ENCODE peak calls at places on chromosome 16, in eight cellular contexts. F is HCT116, S is right lobe of liver, R is NB4, Q is esophagus muscularis mucosa, I is ovary, J is Peyer's patch, U is gastrocnemius medialis. Y is an unnamed sample.

GRCh38 chr16:54677551-54677950 is 253.1 kb upstream of the IRX5 start:
- DNase-seq in I (no peak), S (no peak), U (no peak), R (no peak), J (no peak), F (no peak), Q (no peak), Y (no peak)

GRCh38 chr16:1436731-1437355 is 6.0 kb downstream of the PERCC1 start:
- DNase-seq in R (no peak), J (no peak), S (no peak), U (no peak), F (no peak), Q (no peak), I (no peak), Y (no peak)

GRCh38 chr16:80107900-80108299 is 432.9 kb upstream of the DYNLRB2 start:
- DNase-seq in Q (no peak), J (no peak), R (no peak), I (no peak), F (no peak), U (no peak), S (no peak), Y (no peak)

GRCh38 chr16:3611145-3611977 is at the start of gene SLX4:
- DNase-seq in F (peak; percentile 74), U (peak; percentile 72), J (peak; percentile 88), S (peak; percentile 94), I (peak; percentile 87), R (peak; percentile 91), Q (peak; percentile 94), Y (peak; percentile 78)

GRCh38 chr16:66335704-66336329 is 30.7 kb upstream of the CDH5 start:
- DNase-seq in Q (no peak), S (no peak), I (peak; percentile 39), F (no peak), J (no peak), R (no peak), U (no peak), Y (no peak)

GRCh38 chr16:11004957-11005610 is 60.7 kb downstream of the CLEC16A start:
- DNase-seq in F (no peak), I (no peak), S (no peak), Q (no peak), U (no peak), J (no peak), R (no peak), Y (no peak)

GRCh38 chr16:23383881-23384280 is 69.1 kb downstream of the COG7 start:
- DNase-seq in S (no peak), U (no peak), J (no peak), I (no peak), R (no peak), F (no peak), Q (no peak), Y (no peak)

GRCh38 chr16:23296994-23297393 is 5.1 kb upstream of the SCNN1B start:
- DNase-seq in R (peak; percentile 37), S (no peak), U (no peak), J (no peak), F (peak; percentile 31), I (no peak), Q (no peak), Y (no peak)

GRCh38 chr16:87826798-87827587 is 42.3 kb downstream of the SLC7A5 start:
- DNase-seq in S (no peak), U (no peak), R (no peak), I (no peak), F (no peak), J (no peak), Q (no peak), Y (no peak)

GRCh38 chr16:3145660-3146059 is 10.8 kb downstream of the ZNF213 start:
- DNase-seq in F (no peak), Q (no peak), J (no peak), R (no peak), S (no peak), I (no peak), U (no peak), Y (no peak)

GRCh38 chr16:3017806-3018506 is at the start of gene CLDN6:
- DNase-seq in F (no peak), I (no peak), U (no peak), Q (no peak), J (no peak), S (no peak), R (no peak), Y (no peak)

GRCh38 chr16:1708768-1709180 is 2.8 kb downstream of the MAPK8IP3 start:
- DNase-seq in S (no peak), R (no peak), I (no peak), F (no peak), J (no peak), Q (no peak), U (no peak), Y (no peak)

GRCh38 chr16:79691001-79691400 is 90.5 kb upstream of the MAF start:
- DNase-seq in J (no peak), F (no peak), I (no peak), Q (no peak), U (no peak), R (no peak), S (no peak), Y (no peak)

GRCh38 chr16:17937003-17937402 is 399.5 kb downstream of the NPIPA8 start:
- DNase-seq in F (no peak), J (no peak), S (no peak), U (no peak), I (no peak), Q (no peak), R (no peak), Y (no peak)

GRCh38 chr16:84604477-84605013 is 13.3 kb downstream of the COTL1 start:
- DNase-seq in Q (no peak), J (no peak), U (no peak), S (no peak), I (no peak), F (no peak), R (no peak), Y (no peak)
- TF ChIP-seq POLR2A in Q (no peak), J (no peak), U (no peak), S (no peak), I (no peak), F (no peak), R (no peak), Y (no peak)

GRCh38 chr16:56401482-56401881 is 23.9 kb downstream of the AMFR start:
- DNase-seq in S (no peak), U (peak; percentile 61), R (peak; percentile 17), Q (peak; percentile 57), J (no peak), F (peak; percentile 12), I (no peak), Y (no peak)
- TF ChIP-seq CTCF in S (peak; percentile 28), U (peak; percentile 33), R (peak; percentile 18), Q (peak; percentile 13), J (no peak), F (no peak), I (no peak), Y (no peak)

DNA sequence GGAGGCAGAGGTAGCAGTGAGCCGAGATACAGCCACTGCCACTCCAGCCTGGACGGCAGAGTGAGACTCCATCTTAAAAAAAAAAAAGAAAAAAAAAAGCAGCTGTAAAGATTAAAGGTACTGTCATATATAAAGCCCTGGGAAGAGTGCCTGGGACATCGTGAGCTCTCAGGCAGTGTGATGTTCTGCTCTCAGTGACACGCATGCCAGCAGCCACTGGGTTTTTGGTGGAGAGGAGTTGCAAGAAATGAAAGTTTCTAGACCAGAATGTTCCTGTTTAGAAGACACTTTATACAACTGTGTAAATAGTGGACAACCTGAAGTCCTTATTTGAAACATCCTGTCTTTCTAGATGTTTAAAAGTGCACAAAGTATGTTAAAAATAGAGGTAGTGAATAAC is 213.2 kb downstream of the IRF8 start:
- DNase-seq in F (no peak), S (no peak), U (no peak), R (no peak), I (no peak), Q (no peak), J (no peak), Y (peak; percentile 14)
- TF ChIP-seq POLR2A in F (no peak), S (no peak), U (no peak), R (no peak), I (no peak), Q (no peak), J (no peak), Y (no peak)

GRCh38 chr16:67976205-67976604 is 4.1 kb downstream of the DPEP3 start:
- DNase-seq in S (no peak), I (no peak), J (no peak), U (no peak), F (no peak), R (no peak), Q (no peak), Y (no peak)

GRCh38 chr16:67977005-67977404 is 3.3 kb downstream of the DPEP3 start:
- DNase-seq in R (no peak), Q (no peak), I (no peak), U (no peak), F (no peak), J (no peak), S (no peak), Y (no peak)

GRCh38 chr16:67977469-67978227 is 2.7 kb downstream of the DPEP3 start:
- DNase-seq in R (no peak), S (no peak), Q (no peak), I (no peak), J (no peak), F (no peak), U (no peak), Y (no peak)

GRCh38 chr16:67982011-67982696 is 1.9 kb upstream of the DPEP3 start:
- DNase-seq in I (no peak), J (no peak), S (no peak), R (no peak), F (no peak), U (no peak), Q (no peak), Y (no peak)

DNA sequence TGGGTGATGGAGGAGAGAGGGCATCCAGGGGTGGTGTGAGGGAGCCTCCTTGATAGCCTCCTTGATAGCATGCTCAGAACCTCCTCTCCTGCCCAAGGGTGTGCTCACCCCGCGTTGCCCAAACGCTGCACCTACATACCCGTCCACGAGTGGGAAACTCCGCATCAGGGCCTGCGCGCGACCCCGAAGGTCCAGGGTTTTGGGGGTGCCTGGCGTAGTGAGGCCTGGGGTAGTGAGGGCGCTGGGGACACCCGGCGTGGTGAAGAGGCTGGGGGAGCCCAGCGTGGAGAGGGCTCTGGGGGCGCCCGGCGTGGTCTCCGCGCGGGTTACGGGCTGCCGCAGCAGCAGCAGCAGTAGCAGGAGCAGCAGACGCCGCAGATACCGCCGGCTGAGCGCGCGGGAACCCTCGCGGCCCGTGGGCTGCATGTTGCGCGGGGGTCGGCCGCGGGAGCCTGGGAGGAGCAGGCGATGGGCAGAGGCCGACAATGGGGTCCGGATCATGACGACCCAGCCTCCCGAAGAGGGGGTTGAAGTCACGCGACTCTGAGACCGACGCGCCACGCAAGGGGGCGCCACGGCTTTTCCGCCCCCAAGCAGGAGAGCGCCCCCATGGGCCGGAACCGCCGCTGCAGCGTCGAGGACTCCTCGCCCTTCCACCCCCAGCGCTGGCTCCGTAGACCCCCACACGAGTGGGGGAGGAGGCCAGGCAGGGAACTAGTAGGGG is at the start of gene DPEP3:
- DNase-seq in S (no peak), I (no peak), U (no peak), Q (no peak), J (no peak), F (no peak), R (no peak), Y (no peak)
- TF ChIP-seq CTCF in S (peak; percentile 15), I (no peak), U (no peak), Q (peak; percentile 21), J (no peak), F (peak; percentile 6), R (peak; percentile 4), Y (no peak)

DNA sequence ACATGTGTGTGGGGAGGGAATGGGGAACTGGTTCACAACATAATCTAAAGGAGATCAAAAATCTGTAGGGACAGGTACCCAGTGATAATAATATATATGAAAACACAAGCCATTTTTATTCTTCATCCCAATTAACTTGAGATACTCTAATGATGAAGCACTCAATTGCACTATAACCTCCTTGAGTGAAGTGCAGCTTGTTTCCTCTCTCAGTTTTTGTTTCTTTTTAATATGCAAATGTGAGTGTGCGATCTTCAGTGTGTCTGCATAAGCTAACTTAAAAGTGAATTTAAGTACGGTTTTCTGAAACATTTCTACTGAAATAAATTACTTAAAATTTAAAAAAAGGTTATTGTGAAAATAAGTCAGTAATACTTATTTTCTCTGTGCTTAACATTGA is 623.5 kb downstream of the CDH11 start:
- DNase-seq in F (no peak), S (no peak), I (no peak), U (no peak), R (no peak), J (no peak), Q (no peak), Y (no peak)
- TF ChIP-seq POLR2A in F (no peak), S (no peak), I (no peak), U (no peak), R (no peak), J (no peak), Q (no peak), Y (no peak)

Y was measured in lower leg skin.